ENCODE peak calls at places on chromosomes 1 and 21, in six cellular contexts. T is mesothelial cell of epicardium, X is Caco-2, R is GM13976, V is AG04449, G is spleen. Z is an unnamed sample.
A peak's percentile ranks its signal among the peaks of the same experiment; 100 is the strongest.

GRCh38 chr1:223338811-223339746 is 24.9 kb downstream of the SUSD4 start:
- DNase-seq in T (no peak), X (no peak), R (no peak), V (no peak), G (no peak), Z (no peak)

GRCh38 chr1:7011826-7012225 is 226.6 kb downstream of the CAMTA1 start:
- DNase-seq in T (no peak), X (no peak), R (no peak), V (no peak), G (no peak), Z (no peak)

GRCh38 chr1:98045211-98046030 is 124.6 kb upstream of the DPYD start:
- DNase-seq in T (no peak), X (no peak), R (no peak), V (no peak), G (peak; percentile 69), Z (no peak)

GRCh38 chr1:86429122-86429725 is 5.3 kb downstream of the CLCA2 start:
- DNase-seq in T (no peak), X (no peak), R (no peak), V (no peak), G (no peak), Z (no peak)

GRCh38 chr1:6245869-6246496 is 2.0 kb downstream of the HES3 start:
- DNase-seq in T (no peak), X (peak; percentile 56), R (peak; percentile 76), V (no peak), G (no peak), Z (no peak)

GRCh38 chr1:210397252-210397651 is 68.5 kb downstream of the HHAT start:
- DNase-seq in T (no peak), X (no peak), R (no peak), V (no peak), G (no peak), Z (no peak)

GRCh38 chr1:43763497-43763973 is 56.2 kb downstream of the ST3GAL3 start:
- DNase-seq in T (no peak), X (peak; percentile 62), R (peak; percentile 68), V (peak; percentile 73), G (no peak), Z (peak; percentile 91)

GRCh38 chr1:15523104-15523921 is 702 bp downstream of the CASP9 start:
- DNase-seq in T (no peak), X (no peak), R (no peak), V (no peak), G (no peak), Z (no peak)

GRCh38 chr1:229224308-229224707 is 46.6 kb upstream of the RAB4A start:
- DNase-seq in T (no peak), X (no peak), R (no peak), V (no peak), G (no peak), Z (peak; percentile 81)

GRCh38 chr1:151993084-151993733 is 450 bp downstream of the S100A10 start:
- DNase-seq in T (no peak), X (peak; percentile 42), R (peak; percentile 38), V (no peak), G (peak; percentile 83), Z (no peak)

GRCh38 chr1:6329851-6330250 is 63.7 kb downstream of the ACOT7 start:
- DNase-seq in T (no peak), X (no peak), R (no peak), V (no peak), G (no peak), Z (no peak)

GRCh38 chr1:18668750-18669404 is 38.2 kb downstream of the PAX7 start:
- DNase-seq in T (no peak), X (peak; percentile 52), R (no peak), V (no peak), G (no peak), Z (peak; percentile 96)

GRCh38 chr1:229253170-229253974 is 17.5 kb upstream of the RAB4A start:
- DNase-seq in T (no peak), X (peak; percentile 56), R (peak; percentile 42), V (no peak), G (no peak), Z (peak; percentile 94)

GRCh38 chr1:45512641-45513054 is 9.0 kb downstream of the PRDX1 start:
- DNase-seq in T (no peak), X (peak; percentile 84), R (peak; percentile 65), V (no peak), G (no peak), Z (peak; percentile 82)

GRCh38 chr1:234758851-234759250 is 148.9 kb upstream of the IRF2BP2 start:
- DNase-seq in T (no peak), X (no peak), R (peak; percentile 46), V (no peak), G (no peak), Z (no peak)

GRCh38 chr1:115112496-115113375 is 23.4 kb upstream of the TSPAN2 start:
- DNase-seq in T (peak; percentile 39), X (peak; percentile 55), R (no peak), V (no peak), G (peak; percentile 82), Z (peak; percentile 42)

GRCh38 chr1:155466996-155467395 is 95.6 kb downstream of the ASH1L start:
- DNase-seq in T (no peak), X (no peak), R (no peak), V (peak; percentile 63), G (no peak), Z (peak; percentile 68)

GRCh38 chr1:186183219-186183618 is 191.8 kb downstream of the TPR start:
- DNase-seq in T (no peak), X (no peak), R (no peak), V (no peak), G (no peak), Z (peak; percentile 96)

GRCh38 chr1:14924012-14924452 is 229.5 kb upstream of the TMEM51 start:
- DNase-seq in T (peak; percentile 63), X (peak; percentile 54), R (peak; percentile 78), V (no peak), G (peak; percentile 89), Z (peak; percentile 42)

GRCh38 chr1:119081267-119081666 is 59.2 kb downstream of the WARS2 start:
- DNase-seq in T (no peak), X (no peak), R (no peak), V (no peak), G (no peak), Z (peak; percentile 20)

GRCh38 chr1:205588691-205589445 is 42.9 kb downstream of the ELK4 start:
- DNase-seq in T (no peak), X (no peak), R (no peak), V (no peak), G (peak; percentile 72), Z (peak; percentile 59)
- TF ChIP-seq CTCF in T (no peak), X (peak; percentile 48), R (peak; percentile 45), V (peak; percentile 78), G (peak; percentile 12), Z (peak; percentile 41)

GRCh38 chr21:19986396-19986795 is 1011.8 kb upstream of the NCAM2 start:
- DNase-seq in T (no peak), X (no peak), R (no peak), V (no peak), G (no peak), Z (no peak)
- TF ChIP-seq CTCF in T (no peak), X (no peak), R (no peak), V (no peak), G (no peak), Z (no peak)

DNA sequence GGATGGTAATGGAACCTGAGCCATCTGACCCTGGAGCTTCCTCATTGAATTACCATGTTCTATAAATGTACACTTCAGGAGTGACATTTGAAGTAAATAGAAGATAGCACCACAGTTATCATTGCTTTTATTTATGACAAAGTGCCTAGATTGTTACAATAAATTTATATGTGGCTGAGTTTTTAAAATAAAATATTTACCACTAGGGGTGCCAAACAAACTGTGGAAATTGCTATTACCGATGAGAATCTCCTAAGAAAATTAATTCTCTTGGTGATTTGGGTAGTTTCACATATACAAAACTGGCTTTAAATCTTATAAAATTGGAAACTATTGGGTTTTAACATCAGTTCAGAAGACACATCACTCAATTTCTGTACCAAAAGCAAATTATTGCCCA is 1.4 kb upstream of the TNR start:
- DNase-seq in T (no peak), X (no peak), R (no peak), V (no peak), G (no peak), Z (no peak)
- TF ChIP-seq CTCF in T (peak; percentile 71), X (no peak), R (no peak), V (no peak), G (no peak), Z (peak; percentile 40)

GRCh38 chr1:117146067-117146466 is 24.5 kb upstream of the TRIM45 start:
- DNase-seq in T (no peak), X (no peak), R (no peak), V (no peak), G (no peak), Z (no peak)

GRCh38 chr1:117147341-117147831 is 25.8 kb upstream of the TRIM45 start:
- DNase-seq in T (no peak), X (no peak), R (no peak), V (no peak), G (no peak), Z (no peak)

GRCh38 chr1:117146570-117147340 is 25.2 kb upstream of the TRIM45 start:
- DNase-seq in T (no peak), X (no peak), R (no peak), V (peak; percentile 89), G (no peak), Z (peak; percentile 80)

GRCh38 chr1:117147856-117148588 is 26.5 kb upstream of the TRIM45 start:
- DNase-seq in T (no peak), X (no peak), R (no peak), V (no peak), G (no peak), Z (peak; percentile 84)

GRCh38 chr1:117150316-117150715 is 28.8 kb upstream of the TRIM45 start:
- DNase-seq in T (no peak), X (no peak), R (no peak), V (no peak), G (no peak), Z (no peak)
- TF ChIP-seq CTCF in T (no peak), X (no peak), R (no peak), V (no peak), G (no peak), Z (no peak)

Z was measured in MCF 10A.